ENCODE peak calls at places on chromosomes 4 and X, in five cellular contexts. One of them, this sample, is unnamed.

GRCh38 chrX:40085086-40085551 is 12.6 kb downstream of the BCOR start:
- DNase-seq in GM10248: no peak
- DNase-seq in AG08395: peak; percentile 66
- DNase-seq in NCI-H1417: no peak
- DNase-seq in WTC11: no peak
- DNase-seq in this sample: no peak

GRCh38 chr4:143381171-143382118 is 44.8 kb downstream of the GAB1 start:
- DNase-seq in GM10248: no peak
- DNase-seq in AG08395: peak; percentile 73
- DNase-seq in NCI-H1417: no peak
- DNase-seq in WTC11: no peak
- DNase-seq in this sample: no peak

GRCh38 chrX:44224760-44225159 is 118.7 kb downstream of the EFHC2 start:
- DNase-seq in GM10248: no peak
- DNase-seq in AG08395: no peak
- DNase-seq in NCI-H1417: no peak
- DNase-seq in WTC11: no peak
- DNase-seq in this sample: no peak

GRCh38 chr4:144518181-144518895 is 127.6 kb upstream of the HHIP start:
- DNase-seq in GM10248: no peak
- DNase-seq in AG08395: no peak
- DNase-seq in NCI-H1417: no peak
- DNase-seq in WTC11: no peak
- DNase-seq in this sample: no peak

GRCh38 chr4:95627709-95628108 is 78.9 kb upstream of the UNC5C start:
- DNase-seq in GM10248: no peak
- DNase-seq in AG08395: no peak
- DNase-seq in NCI-H1417: no peak
- DNase-seq in WTC11: no peak
- DNase-seq in this sample: no peak

GRCh38 chrX:14698770-14699169 is 169.4 kb downstream of the GLRA2 start:
- DNase-seq in GM10248: no peak
- DNase-seq in AG08395: no peak
- DNase-seq in NCI-H1417: no peak
- DNase-seq in WTC11: no peak
- DNase-seq in this sample: no peak

GRCh38 chr4:146257511-146257910 is 43.2 kb downstream of the REELD1 start:
- DNase-seq in GM10248: no peak
- DNase-seq in AG08395: no peak
- DNase-seq in NCI-H1417: no peak
- DNase-seq in WTC11: no peak
- DNase-seq in this sample: no peak

GRCh38 chr4:99463566-99463965 is 28.4 kb upstream of the ADH7 start:
- DNase-seq in GM10248: no peak
- DNase-seq in AG08395: no peak
- DNase-seq in NCI-H1417: no peak
- DNase-seq in WTC11: no peak
- DNase-seq in this sample: no peak

GRCh38 chr4:83285022-83285387 is 407 bp upstream of the COQ2 start:
- DNase-seq in GM10248: peak; percentile 28
- DNase-seq in AG08395: peak; percentile 58
- DNase-seq in NCI-H1417: peak; percentile 57
- DNase-seq in WTC11: no peak
- DNase-seq in this sample: peak; percentile 22

GRCh38 chr4:116122131-116122530 is 963.2 kb downstream of the TRAM1L1 start:
- DNase-seq in GM10248: no peak
- DNase-seq in AG08395: no peak
- DNase-seq in NCI-H1417: no peak
- DNase-seq in WTC11: no peak
- DNase-seq in this sample: no peak

GRCh38 chr4:47704693-47705325 is 133.1 kb downstream of the CORIN start:
- DNase-seq in GM10248: peak; percentile 15
- DNase-seq in AG08395: peak; percentile 17
- DNase-seq in NCI-H1417: peak; percentile 22
- DNase-seq in WTC11: peak; percentile 60
- DNase-seq in this sample: peak; percentile 33

GRCh38 chrX:31178064-31178768 is 106.4 kb upstream of the FTHL17 start:
- DNase-seq in GM10248: no peak
- DNase-seq in AG08395: no peak
- DNase-seq in NCI-H1417: no peak
- DNase-seq in WTC11: no peak
- DNase-seq in this sample: no peak

GRCh38 chr4:24625091-24625490 is 40.7 kb upstream of the DHX15 start:
- DNase-seq in GM10248: no peak
- DNase-seq in AG08395: no peak
- DNase-seq in NCI-H1417: no peak
- DNase-seq in WTC11: no peak
- DNase-seq in this sample: no peak

GRCh38 chrX:34866636-34867035 is 76.0 kb upstream of the FAM47B start:
- DNase-seq in GM10248: no peak
- DNase-seq in AG08395: peak; percentile 13
- DNase-seq in NCI-H1417: no peak
- DNase-seq in WTC11: no peak
- DNase-seq in this sample: no peak

GRCh38 chr4:26273308-26273980 is 47.4 kb upstream of the RBPJ start:
- DNase-seq in GM10248: no peak
- DNase-seq in AG08395: no peak
- DNase-seq in NCI-H1417: no peak
- DNase-seq in WTC11: no peak
- DNase-seq in this sample: no peak

GRCh38 chr4:2341911-2342652 is 76.4 kb downstream of the ZFYVE28 start:
- DNase-seq in GM10248: no peak
- DNase-seq in AG08395: no peak
- DNase-seq in NCI-H1417: no peak
- DNase-seq in WTC11: no peak
- DNase-seq in this sample: no peak

GRCh38 chrX:7083468-7084396 is 63.8 kb upstream of the STS start:
- DNase-seq in GM10248: peak; percentile 29
- DNase-seq in AG08395: peak; percentile 89
- DNase-seq in NCI-H1417: no peak
- DNase-seq in WTC11: no peak
- DNase-seq in this sample: peak; percentile 87

GRCh38 chr4:126752702-126753101 is 880.1 kb upstream of the INTU start:
- DNase-seq in GM10248: no peak
- DNase-seq in AG08395: no peak
- DNase-seq in NCI-H1417: no peak
- DNase-seq in WTC11: no peak
- DNase-seq in this sample: no peak

GRCh38 chr4:87120411-87121162 is 99.8 kb downstream of the KLHL8 start:
- DNase-seq in GM10248: no peak
- DNase-seq in AG08395: no peak
- DNase-seq in NCI-H1417: no peak
- DNase-seq in WTC11: no peak
- DNase-seq in this sample: no peak

GRCh38 chr4:89129080-89129640 is 17.8 kb downstream of the TIGD2 start:
- DNase-seq in GM10248: no peak
- DNase-seq in AG08395: no peak
- DNase-seq in NCI-H1417: no peak
- DNase-seq in WTC11: no peak
- DNase-seq in this sample: no peak

GRCh38 chrX:155070663-155070974 is 317 bp downstream of the CMC4 start:
- DNase-seq in GM10248: no peak
- DNase-seq in AG08395: peak; percentile 8
- DNase-seq in NCI-H1417: no peak
- DNase-seq in WTC11: peak; percentile 11
- DNase-seq in this sample: no peak

This sample was measured in RPMI8226.